ENCODE peak calls at places on chromosomes 2 and 18, in seven cellular contexts. I is HS-5; E is activated CD4-positive, alpha-beta T cell treated with anti-CD3 and anti-CD28 coated beads for 1 hour; M is AG10803; J is NAMALWA; V is H9; L is NCI-H460. C is an unnamed sample.

GRCh38 chr2:1272835-1273234 is 140.4 kb upstream of the TPO start:
- DNase-seq in I (no peak), E (no peak), M (no peak), J (no peak), V (no peak), L (no peak), C (no peak)

GRCh38 chr2:237581751-237582746 is 8.5 kb downstream of the RAB17 start:
- DNase-seq in I (no peak), E (peak), M (peak), J (peak), V (no peak), L (no peak), C (peak)

GRCh38 chr2:41610501-41611242 is 437.1 kb upstream of the PKDCC start:
- DNase-seq in I (no peak), E (no peak), M (peak), J (no peak), V (no peak), L (no peak), C (peak)

GRCh38 chr2:99858951-99859596 is 283.3 kb downstream of the AFF3 start:
- DNase-seq in I (peak), E (no peak), M (peak), J (no peak), V (no peak), L (no peak), C (peak)

GRCh38 chr18:55786651-55787272 is 198.8 kb upstream of the TCF4 start:
- DNase-seq in I (no peak), E (no peak), M (peak), J (no peak), V (no peak), L (no peak), C (peak)

GRCh38 chr2:235511187-235511661 is 17.4 kb downstream of the AGAP1 start:
- DNase-seq in I (peak), E (no peak), M (peak), J (no peak), V (no peak), L (no peak), C (peak)

GRCh38 chr18:79507076-79507545 is 111.4 kb downstream of the NFATC1 start:
- DNase-seq in I (no peak), E (no peak), M (peak), J (no peak), V (no peak), L (no peak), C (peak)

GRCh38 chr2:96683972-96684820 is 41.6 kb downstream of the FER1L5 start:
- DNase-seq in I (no peak), E (no peak), M (no peak), J (no peak), V (no peak), L (no peak), C (no peak)

GRCh38 chr2:204260162-204260877 is 285.0 kb upstream of the PARD3B start:
- DNase-seq in I (peak), E (no peak), M (peak), J (peak), V (peak), L (peak), C (peak)

GRCh38 chr2:131641414-131642206 is 113.9 kb downstream of the CCDC74A start:
- DNase-seq in I (no peak), E (no peak), M (peak), J (no peak), V (no peak), L (no peak), C (no peak)

GRCh38 chr2:42921162-42921550 is 128.8 kb upstream of the HAAO start:
- DNase-seq in I (no peak), E (no peak), M (no peak), J (no peak), V (no peak), L (no peak), C (no peak)

GRCh38 chr2:234770081-234770506 is 181.7 kb upstream of the SH3BP4 start:
- DNase-seq in I (no peak), E (no peak), M (no peak), J (no peak), V (no peak), L (no peak), C (peak)

GRCh38 chr2:181196401-181196800 is 216.0 kb downstream of the UBE2E3 start:
- DNase-seq in I (no peak), E (no peak), M (no peak), J (no peak), V (no peak), L (no peak), C (no peak)

GRCh38 chr18:45980229-45980628 is 13.1 kb upstream of the EPG5 start:
- DNase-seq in I (no peak), E (no peak), M (no peak), J (no peak), V (no peak), L (no peak), C (no peak)

GRCh38 chr18:812123-812672 is at the start of gene YES1:
- DNase-seq in I (peak), E (peak), M (peak), J (no peak), V (peak), L (peak), C (peak)

GRCh38 chr18:3852321-3852720 is 402.3 kb downstream of the TGIF1 start:
- DNase-seq in I (no peak), E (no peak), M (no peak), J (no peak), V (no peak), L (no peak), C (no peak)

GRCh38 chr2:28088970-28089369 is 198.4 kb downstream of the BABAM2 start:
- DNase-seq in I (peak), E (no peak), M (peak), J (no peak), V (no peak), L (no peak), C (peak)

GRCh38 chr2:45256867-45257641 is 247.8 kb upstream of the SIX2 start:
- DNase-seq in I (no peak), E (no peak), M (no peak), J (no peak), V (peak), L (no peak), C (no peak)

GRCh38 chr2:121409388-121409787 is 121.3 kb upstream of the RNU4ATAC start:
- DNase-seq in I (no peak), E (no peak), M (no peak), J (no peak), V (no peak), L (no peak), C (no peak)